ENCODE peak calls at places on chromosomes 5 and 9, in five cellular contexts. J is epithelial cell of proximal tubule, D is breast epithelium, T is stomach, C is AG04450. Q is an unnamed sample.
A peak's percentile ranks its signal among the peaks of the same experiment; 100 is the strongest.

GRCh38 chr5:2752875-2753435 is 1.5 kb upstream of the IRX2 start:
- DNase-seq in C (no peak), J (no peak), T (peak; percentile 46), D (no peak), Q (no peak)

GRCh38 chr5:174531782-174532191 is 192.6 kb upstream of the MSX2 start:
- DNase-seq in C (no peak), T (no peak), J (peak; percentile 20), D (no peak), Q (no peak)

GRCh38 chr9:110763568-110763967 is 95.0 kb downstream of the MUSK start:
- DNase-seq in D (no peak), J (no peak), C (no peak), T (no peak), Q (no peak)

GRCh38 chr5:142391031-142391872 is 66.4 kb upstream of the SPRY4 start:
- DNase-seq in C (no peak), D (no peak), J (no peak), T (no peak), Q (no peak)

GRCh38 chr5:144142826-144143167 is 27.7 kb downstream of the YIPF5 start:
- DNase-seq in C (no peak), T (no peak), J (no peak), D (no peak), Q (no peak)

GRCh38 chr5:140556438-140556837 is 835 bp downstream of the SRA1 start:
- DNase-seq in D (no peak), J (no peak), C (no peak), T (no peak), Q (no peak)

GRCh38 chr9:131282688-131283422 is 6.5 kb upstream of the FAM78A start:
- DNase-seq in D (no peak), J (no peak), C (no peak), T (no peak), Q (no peak)

GRCh38 chr9:135388530-135388929 is 91.1 kb upstream of the PPP1R26 start:
- DNase-seq in C (no peak), J (no peak), D (no peak), T (no peak), Q (no peak)

GRCh38 chr5:77167695-77168111 is 42.8 kb upstream of the PDE8B start:
- DNase-seq in C (peak; percentile 72), T (no peak), J (peak; percentile 35), D (no peak), Q (no peak)

GRCh38 chr9:88530051-88530450 is 4.9 kb upstream of the NXNL2 start:
- DNase-seq in C (no peak), T (no peak), J (peak; percentile 81), D (no peak), Q (no peak)

GRCh38 chr9:88534456-88535225 is at the start of gene NXNL2:
- DNase-seq in T (peak; percentile 77), C (no peak), D (peak; percentile 96), J (no peak), Q (no peak)

GRCh38 chr9:88531920-88532319 is 3.1 kb upstream of the NXNL2 start:
- DNase-seq in C (no peak), D (no peak), J (no peak), T (no peak), Q (no peak)

GRCh38 chr9:88533951-88534455 is 975 bp upstream of the NXNL2 start:
- DNase-seq in C (no peak), T (peak; percentile 30), J (no peak), D (no peak), Q (no peak)

GRCh38 chr9:88532320-88532719 is 2.7 kb upstream of the NXNL2 start:
- DNase-seq in C (no peak), D (no peak), T (no peak), J (peak; percentile 42), Q (no peak)
- H3K4me3 ChIP-seq in C (peak overlapping the region; percentile 10), D (no peak overlapping the region), T (no peak overlapping the region), J (peak overlapping the region; percentile 79), Q (no peak overlapping the region)

GRCh38 chr9:88874391-88874790 is 116.9 kb upstream of the S1PR3 start:
- DNase-seq in C (no peak), T (no peak), J (no peak), D (no peak), Q (no peak)
- TF ChIP-seq CTCF in C (peak; percentile 12), T (no peak), J (no peak), D (no peak), Q (peak; percentile 8)

DNA sequence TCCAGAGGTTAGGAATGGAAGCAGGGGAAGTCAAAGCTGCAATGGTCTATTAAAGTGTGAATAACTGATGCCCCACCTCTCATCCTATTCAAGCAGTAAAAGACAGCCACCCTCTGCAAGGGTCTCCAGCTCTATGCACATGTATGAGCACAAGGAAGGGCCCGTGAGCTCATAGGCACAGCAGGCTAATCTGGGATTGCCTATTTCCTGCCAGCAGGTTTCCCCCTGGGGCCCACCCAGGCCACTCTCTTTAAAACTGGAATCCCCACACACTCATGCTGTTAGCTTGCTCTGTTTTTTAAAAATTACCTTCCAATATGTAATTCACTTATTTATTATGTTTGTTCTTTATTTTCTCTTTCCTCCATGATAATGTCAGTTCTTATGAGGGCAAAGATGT is 48.7 kb upstream of the ZNF366 start:
- DNase-seq in T (no peak), D (no peak), J (no peak), C (no peak), Q (no peak)
- H3K4me3 ChIP-seq in T (peak overlapping the region; percentile 52), D (no peak overlapping the region), J (peak overlapping the region; percentile 52), C (no peak overlapping the region), Q (no peak overlapping the region)

DNA sequence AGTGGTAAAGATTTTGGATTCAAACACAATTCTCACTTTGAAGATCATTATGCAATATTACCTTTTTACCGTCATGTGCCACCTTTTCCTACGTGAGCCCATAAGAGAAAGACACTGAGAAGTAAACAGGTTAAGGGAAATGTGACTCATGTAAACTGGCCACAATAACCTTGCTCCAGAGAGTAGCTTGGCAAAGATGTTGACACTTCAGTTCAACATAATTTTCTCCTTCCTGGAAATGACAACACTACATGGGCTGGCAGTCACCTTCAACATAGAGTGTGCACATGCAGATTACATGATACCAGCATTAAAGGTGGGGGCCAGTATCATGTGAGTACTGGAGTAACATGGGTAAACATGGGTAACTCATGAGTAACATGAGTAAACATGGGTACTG is 141.9 kb downstream of the CDK5RAP2 start:
- DNase-seq in T (no peak), J (no peak), C (no peak), D (no peak), Q (no peak)
- TF ChIP-seq CTCF in T (no peak), J (no peak), C (no peak), D (no peak), Q (no peak)

GRCh38 chr9:13705913-13706312 is 426.4 kb upstream of the MPDZ start:
- DNase-seq in J (no peak), C (no peak), T (no peak), D (no peak), Q (no peak)
- H3K4me3 ChIP-seq in J (no peak overlapping the region), C (no peak overlapping the region), T (no peak overlapping the region), D (no peak overlapping the region), Q (no peak overlapping the region)

GRCh38 chr5:123358751-123359150 is 64.5 kb downstream of the CEP120 start:
- DNase-seq in D (no peak), J (no peak), C (peak; percentile 42), T (no peak), Q (no peak)
- TF ChIP-seq CTCF in D (no peak), J (no peak), C (no peak), T (no peak), Q (no peak)

DNA sequence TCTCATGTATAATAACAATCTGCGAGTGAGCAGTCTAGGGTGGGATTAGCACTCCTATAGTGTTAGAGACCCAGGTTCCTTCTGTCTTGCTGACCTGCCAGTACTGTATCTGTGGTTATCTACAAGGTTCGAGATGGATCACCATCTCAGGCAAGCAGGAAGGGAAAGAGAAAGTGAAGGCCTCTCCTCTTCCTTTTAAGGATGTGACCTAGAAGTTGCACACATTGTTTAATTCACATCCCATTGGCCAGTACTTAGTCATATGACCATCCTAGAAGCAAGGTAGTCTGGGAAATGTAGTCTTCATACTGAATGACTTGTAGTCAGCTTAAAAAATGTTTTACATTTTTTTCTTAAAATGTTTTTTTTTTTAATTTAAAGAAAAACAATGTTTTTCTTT is 168.6 kb downstream of the CARTPT start:
- DNase-seq in C (peak; percentile 62), D (no peak), J (peak; percentile 45), T (no peak), Q (peak; percentile 82)
- H3K4me3 ChIP-seq in C (no peak overlapping the region), D (no peak overlapping the region), J (no peak overlapping the region), T (no peak overlapping the region), Q (no peak overlapping the region)

GRCh38 chr5:62275581-62275980 is 30.4 kb upstream of the KIF2A start:
- DNase-seq in J (no peak), D (no peak), C (no peak), T (no peak), Q (no peak)
- TF ChIP-seq CTCF in J (no peak), D (no peak), C (no peak), T (no peak), Q (no peak)

DNA sequence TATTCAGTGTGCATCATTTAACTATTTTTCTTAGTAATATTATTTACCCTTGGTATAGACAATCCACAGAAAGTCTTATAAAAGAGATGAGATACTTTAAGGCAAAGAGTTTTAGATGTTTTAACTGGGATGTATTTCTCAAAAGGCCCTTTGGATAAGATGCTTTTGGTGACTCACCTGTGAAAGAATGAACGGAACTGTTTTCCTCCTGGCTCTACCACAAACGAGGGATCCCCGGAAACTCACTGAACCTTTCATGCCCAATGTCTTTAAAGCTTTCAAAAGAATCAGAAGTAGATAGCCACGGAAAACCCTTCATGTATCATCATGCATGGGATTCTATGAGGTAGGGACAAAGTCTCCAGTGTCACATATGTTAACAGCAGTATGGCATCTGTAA is 1.6 kb downstream of the ZNF782 start:
- DNase-seq in J (no peak), T (no peak), D (no peak), C (no peak), Q (no peak)
- H3K4me3 ChIP-seq in J (no peak overlapping the region), T (peak overlapping the region; percentile 84), D (no peak overlapping the region), C (peak overlapping the region; percentile 76), Q (no peak overlapping the region)